ENCODE peak calls at places on chromosome 9, in six cellular contexts. T is NCI-H1930; Z is stimulated activated CD4-positive, alpha-beta T cell treated with anti-CD3 and anti-CD28 coated beads, TNF-alpha, amount 100 ng/mL, for 1 hour; O is ascending aorta; U is HFFc6; E is stimulated activated CD8-positive, alpha-beta memory T cell treated with anti-CD3 and anti-CD28 coated beads, Interleukin-4, amount 100 ng/mL, for 1 hour. D is an unnamed sample.

GRCh38 chr9:122180633-122181032 is 20.9 kb downstream of the MORN5 start:
- DNase-seq in U (peak), T (no peak), E (no peak), Z (no peak), O (no peak), D (no peak)

GRCh38 chr9:135070964-135071735 is 16.3 kb upstream of the OLFM1 start:
- DNase-seq in T (no peak), O (no peak), E (no peak), Z (no peak), U (no peak), D (peak)

GRCh38 chr9:106179181-106179580 is 484.8 kb downstream of the TMEM38B start:
- DNase-seq in O (no peak), T (no peak), U (no peak), E (no peak), Z (no peak), D (peak)

GRCh38 chr9:650362-650761 is 191.1 kb upstream of the DMRT1 start:
- DNase-seq in U (no peak), T (no peak), E (no peak), O (no peak), Z (no peak), D (no peak)

GRCh38 chr9:74500584-74500924 is 3.4 kb downstream of the RORB start:
- DNase-seq in T (no peak), E (no peak), U (no peak), Z (no peak), O (no peak), D (no peak)

GRCh38 chr9:121261107-121261460 is 6.9 kb upstream of the GSN start:
- DNase-seq in Z (no peak), O (no peak), E (no peak), T (no peak), U (no peak), D (no peak)

GRCh38 chr9:129143461-129143927 is 32.3 kb downstream of the PTPA start:
- DNase-seq in O (no peak), Z (no peak), U (no peak), E (no peak), T (no peak), D (peak)

GRCh38 chr9:137025120-137025966 is 2.7 kb downstream of the ABCA2 start:
- DNase-seq in T (no peak), Z (no peak), U (no peak), O (no peak), E (no peak), D (no peak)

GRCh38 chr9:94796687-94797086 is 70.2 kb downstream of the AOPEP start:
- DNase-seq in U (no peak), O (no peak), E (no peak), T (no peak), Z (no peak), D (no peak)

GRCh38 chr9:17322882-17323864 is 188.3 kb downstream of the CNTLN start:
- DNase-seq in T (peak), O (no peak), E (no peak), U (no peak), Z (no peak), D (no peak)

GRCh38 chr9:134231330-134231745 is 67.0 kb upstream of the RNU6ATAC start:
- DNase-seq in T (no peak), Z (no peak), U (no peak), O (no peak), E (no peak), D (no peak)

GRCh38 chr9:91034976-91035824 is 233.6 kb downstream of the SYK start:
- DNase-seq in O (no peak), T (no peak), U (no peak), Z (no peak), E (no peak), D (no peak)

GRCh38 chr9:113454914-113455761 is 8.4 kb upstream of the RGS3 start:
- DNase-seq in E (no peak), Z (no peak), O (no peak), U (peak), T (no peak), D (peak)

GRCh38 chr9:87213948-87214347 is 266.6 kb upstream of the GAS1 start:
- DNase-seq in U (peak), T (no peak), Z (no peak), E (no peak), O (no peak), D (no peak)

GRCh38 chr9:77022783-77023440 is 3.5 kb downstream of the FOXB2 start:
- DNase-seq in Z (no peak), O (no peak), E (no peak), T (no peak), U (no peak), D (no peak)

GRCh38 chr9:96317335-96317980 is 15.5 kb upstream of the HSD17B3 start:
- DNase-seq in O (no peak), E (peak), U (peak), Z (no peak), T (peak), D (no peak)

GRCh38 chr9:78130004-78130403 is 98.4 kb upstream of the GNAQ start:
- DNase-seq in T (no peak), Z (no peak), E (no peak), O (no peak), U (no peak), D (peak)

GRCh38 chr9:87393706-87394255 is 103.9 kb upstream of the DAPK1 start:
- DNase-seq in E (no peak), U (no peak), Z (no peak), O (no peak), T (no peak), D (no peak)

GRCh38 chr9:109254317-109254716 is 66.5 kb downstream of the EPB41L4B start:
- DNase-seq in Z (no peak), O (no peak), T (no peak), E (no peak), U (peak), D (no peak)

GRCh38 chr9:8725635-8726034 is 926.1 kb upstream of the DMAC1 start:
- DNase-seq in E (no peak), O (no peak), Z (no peak), T (no peak), U (no peak), D (no peak)

GRCh38 chr9:127382541-127382940 is 14.4 kb upstream of the SLC2A8 start:
- DNase-seq in T (no peak), O (no peak), E (no peak), U (no peak), Z (no peak), D (no peak)

D was measured in Caco-2.